ENCODE peak calls at places on chromosomes 7 and 10, in ten cellular contexts. F, X, S, Q, J, R, B, O, L and K are unnamed samples.

GRCh38 chr10:42995537-42995936 is 81.3 kb upstream of the RET start:
- DNase-seq in F (no peak), X (no peak), S (no peak), Q (no peak), J (no peak), R (no peak), B (no peak), O (no peak), L (no peak), K (no peak)

GRCh38 chr10:3186365-3186764 is 13.8 kb upstream of the PITRM1 start:
- DNase-seq in F (no peak), X (no peak), S (peak), Q (no peak), J (no peak), R (no peak), B (no peak), O (no peak), L (no peak), K (no peak)

GRCh38 chr10:102835007-102835482 is 2.2 kb downstream of the CYP17A1 start:
- DNase-seq in F (peak), X (peak), S (peak), Q (peak), J (no peak), R (peak), B (peak), O (peak), L (peak), K (peak)

GRCh38 chr7:73449422-73449821 is 15.8 kb downstream of the FZD9 start:
- DNase-seq in F (no peak), X (no peak), S (no peak), Q (no peak), J (no peak), R (no peak), B (no peak), O (no peak), L (no peak), K (no peak)

GRCh38 chr7:116101709-116102108 is 71.1 kb upstream of the TFEC start:
- DNase-seq in F (no peak), X (no peak), S (no peak), Q (no peak), J (no peak), R (no peak), B (peak), O (no peak), L (no peak), K (no peak)

GRCh38 chr10:76902949-76903348 is 734.7 kb downstream of the KCNMA1 start:
- DNase-seq in F (no peak), X (no peak), S (no peak), Q (peak), J (peak), R (peak), B (no peak), O (no peak), L (peak), K (peak)

GRCh38 chr10:79449181-79450146 is 4.0 kb upstream of the ZCCHC24 start:
- DNase-seq in F (no peak), X (no peak), S (no peak), Q (no peak), J (no peak), R (no peak), B (no peak), O (no peak), L (peak), K (no peak)

GRCh38 chr10:105585753-105586152 is 944.7 kb downstream of the SORCS3 start:
- DNase-seq in F (no peak), X (peak), S (no peak), Q (peak), J (no peak), R (no peak), B (peak), O (no peak), L (peak), K (no peak)

GRCh38 chr7:44219371-44220045 is 18.7 kb downstream of the YKT6 start:
- DNase-seq in F (no peak), X (no peak), S (no peak), Q (no peak), J (no peak), R (peak), B (no peak), O (no peak), L (no peak), K (no peak)

GRCh38 chr10:17787087-17787942 is 21.8 kb upstream of the MRC1 start:
- DNase-seq in F (no peak), X (peak), S (no peak), Q (peak), J (no peak), R (no peak), B (peak), O (peak), L (peak), K (peak)

GRCh38 chr10:14971867-14972448 is 12.8 kb downstream of the MEIG1 start:
- DNase-seq in F (peak), X (no peak), S (peak), Q (peak), J (no peak), R (peak), B (no peak), O (no peak), L (peak), K (peak)

GRCh38 chr10:110358869-110359629 is 54.3 kb upstream of the SMNDC1 start:
- DNase-seq in F (no peak), X (no peak), S (no peak), Q (peak), J (no peak), R (peak), B (no peak), O (no peak), L (peak), K (peak)

GRCh38 chr10:76779163-76779820 is 858.3 kb downstream of the KCNMA1 start:
- DNase-seq in F (no peak), X (peak), S (no peak), Q (peak), J (no peak), R (no peak), B (peak), O (peak), L (no peak), K (peak)

GRCh38 chr10:78205457-78205856 is 171.8 kb downstream of the RPS24 start:
- DNase-seq in F (no peak), X (no peak), S (no peak), Q (no peak), J (no peak), R (no peak), B (no peak), O (no peak), L (no peak), K (no peak)

GRCh38 chr10:71999360-72000072 is 35.3 kb downstream of the CHST3 start:
- DNase-seq in F (no peak), X (no peak), S (no peak), Q (peak), J (no peak), R (peak), B (peak), O (no peak), L (no peak), K (no peak)

GRCh38 chr7:24865994-24866615 is 108.8 kb upstream of the GSDME start:
- DNase-seq in F (no peak), X (no peak), S (no peak), Q (no peak), J (no peak), R (no peak), B (no peak), O (no peak), L (no peak), K (no peak)

GRCh38 chr7:89914673-89915072 is 239.6 kb upstream of the STEAP1 start:
- DNase-seq in F (no peak), X (no peak), S (no peak), Q (no peak), J (no peak), R (no peak), B (no peak), O (no peak), L (no peak), K (peak)

GRCh38 chr10:104342941-104343411 is 4.7 kb upstream of the ITPRIP start:
- DNase-seq in F (no peak), X (no peak), S (no peak), Q (no peak), J (no peak), R (no peak), B (no peak), O (no peak), L (no peak), K (no peak)

GRCh38 chr10:34262965-34263364 is 552.1 kb downstream of the PARD3 start:
- DNase-seq in F (no peak), X (no peak), S (no peak), Q (no peak), J (no peak), R (no peak), B (no peak), O (no peak), L (peak), K (no peak)

GRCh38 chr7:3097734-3098133 is 54.1 kb upstream of the CARD11 start:
- DNase-seq in F (no peak), X (no peak), S (no peak), Q (no peak), J (no peak), R (no peak), B (no peak), O (no peak), L (no peak), K (no peak)

GRCh38 chr10:125933693-125934092 is 37.3 kb downstream of the FANK1 start:
- DNase-seq in F (no peak), X (no peak), S (no peak), Q (no peak), J (no peak), R (no peak), B (no peak), O (no peak), L (no peak), K (no peak)

GRCh38 chr10:4344544-4344994 is 481.4 kb upstream of the AKR1E2 start:
- DNase-seq in F (no peak), X (peak), S (peak), Q (peak), J (peak), R (no peak), B (peak), O (peak), L (peak), K (peak)

GRCh38 chr7:33418251-33418701 is 288.9 kb downstream of the BBS9 start:
- DNase-seq in F (no peak), X (no peak), S (no peak), Q (no peak), J (no peak), R (no peak), B (peak), O (no peak), L (no peak), K (peak)